ENCODE peak calls at places on chromosomes 11 and 22, in eight cellular contexts. F is neural crest cell, E is T-helper 17 cell, N is COLO829, R is NCI-H1092, V is NCI-H524, X is activated T-helper 1 cell treated with Interleukin-2 at 50 U/mL for 16 hours, C is iPS-NIHi11. T is an unnamed sample.

GRCh38 chr22:25447067-25447688 is 117.3 kb upstream of the GRK3 start:
- DNase-seq in E (no peak), V (no peak), C (no peak), N (no peak), X (no peak), R (peak), F (no peak), T (no peak)

GRCh38 chr22:38783095-38783710 is 10.7 kb downstream of the DNAL4 start:
- DNase-seq in R (no peak), X (no peak), N (no peak), C (no peak), E (no peak), V (no peak), F (no peak), T (no peak)

GRCh38 chr22:47136671-47137070 is 374.2 kb downstream of the TBC1D22A start:
- DNase-seq in V (no peak), C (no peak), R (no peak), F (no peak), N (no peak), X (no peak), E (no peak), T (no peak)

GRCh38 chr11:103110406-103110805 is 1.2 kb downstream of the DYNC2H1 start:
- DNase-seq in F (no peak), R (no peak), V (no peak), C (no peak), E (no peak), X (no peak), N (peak), T (peak)

GRCh38 chr11:33585564-33585963 is 115.1 kb downstream of the C11orf91 start:
- DNase-seq in R (no peak), V (no peak), N (no peak), C (no peak), E (no peak), X (no peak), F (no peak), T (no peak)

GRCh38 chr11:20488352-20488751 is 100.8 kb downstream of the PRMT3 start:
- DNase-seq in R (peak), C (no peak), F (no peak), V (peak), X (no peak), E (no peak), N (no peak), T (no peak)

GRCh38 chr11:68579455-68579854 is 104.9 kb upstream of the GAL start:
- DNase-seq in C (no peak), F (no peak), V (no peak), N (no peak), E (no peak), R (no peak), X (no peak), T (no peak)

GRCh38 chr11:65945941-65946558 is 770 bp downstream of the TSGA10IP start:
- DNase-seq in C (peak), F (no peak), E (no peak), R (no peak), V (no peak), N (no peak), X (no peak), T (no peak)

GRCh38 chr11:35515224-35515623 is 10.2 kb downstream of the PAMR1 start:
- DNase-seq in F (no peak), N (no peak), X (no peak), C (no peak), V (no peak), R (no peak), E (no peak), T (no peak)

GRCh38 chr11:2930705-2931415 is 1.6 kb upstream of the PHLDA2 start:
- DNase-seq in C (peak), E (no peak), X (peak), F (no peak), N (peak), R (peak), V (no peak), T (no peak)

GRCh38 chr11:1832181-1832988 is 2.4 kb upstream of the SYT8 start:
- DNase-seq in X (peak), F (peak), R (no peak), C (peak), N (no peak), V (peak), E (peak), T (no peak)

GRCh38 chr11:18710545-18710944 is 12.0 kb downstream of the TMEM86A start:
- DNase-seq in F (no peak), V (no peak), R (no peak), N (no peak), X (no peak), C (no peak), E (no peak), T (no peak)

GRCh38 chr11:110524227-110524626 is 94.5 kb downstream of the FDX1 start:
- DNase-seq in C (no peak), V (no peak), F (no peak), E (no peak), N (peak), R (no peak), X (no peak), T (peak)

GRCh38 chr11:16612801-16613400 is 125.5 kb upstream of the C11orf58 start:
- DNase-seq in C (no peak), R (no peak), X (no peak), N (peak), V (no peak), E (no peak), F (no peak), T (peak)

GRCh38 chr11:12275818-12276217 is 101.6 kb upstream of the PARVA start:
- DNase-seq in V (no peak), R (no peak), X (no peak), N (no peak), E (no peak), C (no peak), F (no peak), T (no peak)

GRCh38 chr22:27212617-27213177 is 555.3 kb downstream of the MIAT start:
- DNase-seq in N (peak), R (no peak), V (peak), E (no peak), F (no peak), C (no peak), X (no peak), T (peak)

GRCh38 chr22:23984430-23984829 is 4.5 kb downstream of the GSTT2 start:
- DNase-seq in F (no peak), V (no peak), X (no peak), E (peak), N (peak), C (peak), R (peak), T (no peak)

GRCh38 chr11:46273511-46274205 is 3.8 kb upstream of the CREB3L1 start:
- DNase-seq in N (no peak), X (no peak), E (no peak), R (no peak), C (no peak), V (no peak), F (no peak), T (no peak)

GRCh38 chr11:33919645-33920044 is 27.8 kb upstream of the LMO2 start:
- DNase-seq in F (no peak), X (no peak), R (no peak), E (no peak), N (no peak), V (no peak), C (no peak), T (no peak)

GRCh38 chr22:29062286-29062949 is 787 bp upstream of the C22orf31 start:
- DNase-seq in R (no peak), F (no peak), N (no peak), X (no peak), E (no peak), C (no peak), V (no peak), T (no peak)

GRCh38 chr11:75946531-75947530 is 131.8 kb downstream of the UVRAG start:
- DNase-seq in F (no peak), R (peak), N (no peak), X (no peak), C (no peak), V (no peak), E (no peak), T (no peak)

GRCh38 chr11:1643146-1643690 is 13.6 kb downstream of the KRTAP5-5 start:
- DNase-seq in N (no peak), V (no peak), E (no peak), F (no peak), C (no peak), X (no peak), R (no peak), T (no peak)

GRCh38 chr11:64102005-64102738 is 63.7 kb downstream of the MACROD1 start:
- DNase-seq in F (no peak), X (no peak), N (no peak), E (no peak), R (peak), C (no peak), V (peak), T (no peak)

GRCh38 chr11:57349491-57350274 is 11.5 kb downstream of the P2RX3 start:
- DNase-seq in C (peak), E (peak), V (peak), F (peak), X (peak), R (no peak), N (peak), T (peak)

GRCh38 chr11:114237321-114238280 is 58.6 kb upstream of the NNMT start:
- DNase-seq in V (no peak), X (no peak), R (no peak), F (no peak), E (no peak), C (no peak), N (no peak), T (no peak)

GRCh38 chr22:45077286-45077685 is 67.5 kb upstream of the PHF21B start:
- DNase-seq in V (peak), E (no peak), C (no peak), F (no peak), N (no peak), X (no peak), R (no peak), T (no peak)